ENCODE peak calls at places on chromosomes 3 and 15, in seven cellular contexts. B is OCI-LY7, L is lower leg skin, Q is left lung, T is heart right ventricle, P is fibroblast of mammary gland, N is tibial nerve. U is an unnamed sample.

GRCh38 chr3:141348848-141349247 is 19.5 kb upstream of the ZBTB38 start:
- DNase-seq in L (no peak), N (no peak), T (no peak), B (no peak), Q (no peak), P (peak), U (no peak)

GRCh38 chr3:65971281-65972252 is 67.2 kb downstream of the MAGI1 start:
- DNase-seq in P (no peak), Q (no peak), L (no peak), N (no peak), T (no peak), B (no peak), U (no peak)

GRCh38 chr3:100449214-100449613 is 43.2 kb upstream of the TMEM45A start:
- DNase-seq in N (no peak), P (no peak), L (no peak), B (no peak), T (no peak), Q (no peak), U (no peak)

GRCh38 chr3:10469406-10470119 is 35.8 kb downstream of the ATP2B2 start:
- DNase-seq in Q (no peak), T (no peak), B (no peak), L (no peak), N (no peak), P (no peak), U (no peak)

GRCh38 chr15:69392352-69392751 is 21.8 kb upstream of the KIF23 start:
- DNase-seq in L (no peak), B (no peak), Q (no peak), P (no peak), T (no peak), N (no peak), U (no peak)

GRCh38 chr3:11498646-11499045 is 145.1 kb downstream of the VGLL4 start:
- DNase-seq in T (peak), L (no peak), B (no peak), P (peak), Q (no peak), N (peak), U (no peak)

GRCh38 chr15:56568466-56569167 is 103.7 kb upstream of the MNS1 start:
- DNase-seq in Q (no peak), L (no peak), B (peak), T (no peak), N (no peak), P (no peak), U (no peak)

GRCh38 chr3:24640330-24640877 is 145.8 kb upstream of the THRB start:
- DNase-seq in T (no peak), B (no peak), N (no peak), Q (no peak), L (no peak), P (peak), U (no peak)

GRCh38 chr3:58749948-58750347 is 83.4 kb upstream of the FAM3D start:
- DNase-seq in N (no peak), B (no peak), Q (no peak), P (no peak), T (no peak), L (no peak), U (no peak)

GRCh38 chr3:39903253-39903652 is 93.8 kb downstream of the MYRIP start:
- DNase-seq in L (no peak), P (no peak), T (no peak), Q (no peak), N (no peak), B (no peak), U (no peak)

GRCh38 chr3:143895805-143896204 is 47.5 kb upstream of the SLC9A9 start:
- DNase-seq in B (peak), P (peak), N (no peak), L (no peak), Q (no peak), T (no peak), U (no peak)
- TF ChIP-seq CTCF in B (peak), P (peak), N (no peak), L (no peak), Q (peak), T (peak), U (peak)

DNA sequence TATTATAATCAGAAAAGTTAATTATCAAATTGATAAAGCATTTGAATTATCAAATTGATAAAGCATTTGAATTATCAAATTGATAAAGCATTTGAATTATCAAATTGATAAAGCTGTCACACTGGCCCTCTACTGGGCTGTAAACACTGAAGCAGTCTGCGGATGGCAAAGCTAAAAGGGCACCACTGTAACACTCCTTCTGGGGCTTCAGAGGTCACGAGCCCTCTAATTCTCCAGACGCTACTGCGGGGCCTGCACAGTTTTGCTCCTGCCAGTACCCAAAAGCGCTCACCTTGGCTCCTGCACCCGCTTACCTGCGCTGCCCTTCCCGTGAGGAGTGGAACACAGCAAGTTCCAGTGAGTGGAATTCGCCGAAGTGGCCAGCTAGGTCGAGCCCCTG is 409.0 kb upstream of the KCNMB2 start:
- DNase-seq in L (no peak), P (no peak), Q (no peak), T (no peak), B (no peak), N (no peak), U (no peak)
- TF ChIP-seq CTCF in L (no peak), P (no peak), Q (no peak), T (no peak), B (no peak), N (no peak), U (no peak)

DNA sequence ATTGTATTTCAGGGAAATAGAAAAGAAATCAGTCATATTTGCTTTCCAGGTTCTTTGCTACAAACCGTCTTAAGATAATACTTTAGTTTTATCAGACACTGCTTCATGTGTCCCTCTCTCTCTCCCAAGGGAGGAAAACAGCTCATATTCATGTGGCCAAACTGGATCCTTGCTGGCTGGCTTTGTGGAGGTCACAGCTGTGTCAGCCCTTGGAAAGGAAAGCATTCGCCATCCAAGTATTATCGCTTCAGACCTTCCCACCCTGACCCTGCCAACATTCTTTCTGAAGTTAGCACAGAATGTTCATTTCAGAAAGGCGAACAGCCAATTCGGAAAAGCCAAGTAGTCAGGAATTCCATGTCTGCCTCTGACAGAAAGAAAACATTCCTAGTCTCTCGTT is 213.7 kb downstream of the FEZF2 start:
- DNase-seq in P (peak), Q (no peak), T (peak), L (peak), B (no peak), N (peak), U (no peak)
- TF ChIP-seq CTCF in P (no peak), Q (no peak), T (no peak), L (no peak), B (no peak), N (no peak), U (no peak)

DNA sequence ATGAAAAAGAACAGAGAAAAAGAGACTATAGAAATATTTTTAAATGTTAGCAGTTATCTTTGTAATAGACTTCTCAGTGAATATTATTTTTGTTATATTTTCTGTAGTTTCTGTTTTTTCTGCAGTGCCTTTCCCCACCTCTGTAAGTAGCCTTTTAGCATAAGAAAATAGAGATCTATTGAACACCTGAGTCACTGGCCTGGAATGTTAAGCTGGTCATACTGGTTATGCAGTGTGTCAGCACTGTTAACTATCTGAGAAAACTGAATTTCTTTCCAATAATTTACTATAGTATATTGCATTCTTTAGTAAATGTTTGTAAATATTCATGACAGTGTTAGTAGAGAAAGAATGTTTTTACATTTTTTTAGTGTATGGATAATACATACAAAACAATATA is 79.8 kb downstream of the NECTIN3 start:
- DNase-seq in N (no peak), B (no peak), P (peak), L (no peak), T (no peak), Q (no peak), U (no peak)
- TF ChIP-seq CTCF in N (no peak), B (no peak), P (no peak), L (no peak), T (no peak), Q (no peak), U (no peak)

GRCh38 chr3:123367467-123368154 is 81.3 kb downstream of the ADCY5 start:
- DNase-seq in P (no peak), T (no peak), N (no peak), Q (no peak), B (no peak), L (no peak), U (no peak)

GRCh38 chr3:123370819-123371218 is 78.1 kb downstream of the ADCY5 start:
- DNase-seq in Q (no peak), T (no peak), P (no peak), B (no peak), L (no peak), N (no peak), U (no peak)

GRCh38 chr3:123369085-123369484 is 79.8 kb downstream of the ADCY5 start:
- DNase-seq in Q (no peak), T (no peak), P (no peak), N (no peak), B (no peak), L (no peak), U (no peak)

GRCh38 chr3:123361019-123361418 is 87.9 kb downstream of the ADCY5 start:
- DNase-seq in L (no peak), Q (no peak), B (no peak), T (no peak), N (no peak), P (no peak), U (no peak)

DNA sequence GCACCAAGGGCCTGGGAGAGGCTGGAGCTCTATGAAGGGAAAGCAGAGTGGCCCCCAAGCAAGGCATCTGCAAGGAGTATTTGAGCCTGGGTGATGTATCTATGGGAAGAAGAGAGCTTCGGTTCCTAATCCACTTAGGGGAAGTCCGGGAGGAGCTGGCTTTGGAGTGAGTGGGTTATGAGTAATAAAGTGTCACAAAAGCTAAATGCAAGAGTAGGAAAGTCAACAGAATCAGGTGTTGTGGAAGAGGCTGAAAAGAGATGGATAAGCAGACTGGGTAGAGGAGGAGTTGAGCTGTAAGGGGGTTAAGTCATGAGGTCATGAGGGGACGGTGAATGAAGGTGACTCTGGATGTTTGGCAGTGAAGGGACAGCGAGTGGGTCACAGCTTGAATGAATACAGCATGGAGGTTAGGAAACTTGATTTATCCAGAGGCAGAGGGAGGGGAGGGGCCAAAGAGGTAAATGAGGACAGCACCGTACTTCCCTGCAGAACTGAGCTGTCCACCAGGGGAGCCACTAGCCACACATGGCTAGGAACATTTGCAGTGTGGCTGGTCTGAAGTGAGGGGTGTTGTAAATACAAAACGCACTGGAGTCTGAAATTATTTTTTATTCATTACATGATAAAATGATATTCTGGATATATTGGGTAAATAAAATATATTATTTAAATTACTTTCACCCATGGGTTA is 83.3 kb downstream of the ADCY5 start:
- DNase-seq in P (no peak), N (no peak), L (no peak), T (peak), Q (no peak), B (no peak), U (no peak)
- TF ChIP-seq CTCF in P (peak), N (no peak), L (no peak), T (peak), Q (peak), B (peak), U (peak)

GRCh38 chr3:18853269-18853668 is 295.0 kb upstream of the KCNH8 start:
- DNase-seq in T (no peak), B (peak), N (no peak), L (no peak), Q (no peak), P (no peak), U (no peak)

GRCh38 chr3:18843930-18844329 is 304.4 kb upstream of the KCNH8 start:
- DNase-seq in N (no peak), B (no peak), Q (no peak), L (no peak), P (no peak), T (no peak), U (no peak)

GRCh38 chr3:18843188-18843587 is 305.1 kb upstream of the KCNH8 start:
- DNase-seq in Q (no peak), P (no peak), N (no peak), B (no peak), L (no peak), T (no peak), U (no peak)

DNA sequence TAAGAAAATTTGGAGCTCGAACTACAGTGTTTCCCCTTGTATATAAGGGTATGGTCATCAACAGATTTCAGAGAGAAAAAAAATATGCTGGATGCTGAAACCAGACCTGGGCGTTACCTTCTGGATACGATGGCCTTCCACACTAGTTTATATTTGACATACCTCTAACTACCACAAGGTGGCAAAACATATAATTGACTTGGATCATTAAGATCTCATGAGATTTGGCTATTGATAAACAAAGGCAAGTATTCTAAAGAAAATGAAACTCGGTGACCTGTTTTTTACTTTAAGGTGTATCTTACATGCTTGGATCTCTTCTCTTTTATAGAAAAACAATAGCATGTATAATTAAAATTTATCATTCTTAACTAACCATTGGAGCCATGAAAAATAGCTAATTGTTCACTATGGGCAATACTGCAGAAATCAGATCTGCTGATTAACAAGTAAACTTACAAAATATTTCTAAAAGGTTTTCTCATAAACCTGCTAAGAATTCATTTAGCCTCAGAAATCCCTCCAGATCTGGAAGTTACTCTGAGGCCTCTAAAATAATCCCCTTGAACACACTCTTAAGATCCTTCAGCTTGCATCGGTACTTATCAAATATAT is 300.6 kb upstream of the KCNH8 start:
- DNase-seq in Q (no peak), T (no peak), P (no peak), B (peak), N (no peak), L (no peak), U (no peak)
- TF ChIP-seq CTCF in Q (peak), T (peak), P (peak), B (peak), N (no peak), L (no peak), U (peak)

GRCh38 chr3:179591313-179591712 is 13.1 kb downstream of the MRPL47 start:
- DNase-seq in L (no peak), T (no peak), Q (no peak), P (no peak), N (no peak), B (no peak), U (no peak)

GRCh38 chr3:179590669-179591068 is 13.8 kb downstream of the MRPL47 start:
- DNase-seq in L (no peak), T (no peak), B (no peak), Q (no peak), P (no peak), N (no peak), U (no peak)

DNA sequence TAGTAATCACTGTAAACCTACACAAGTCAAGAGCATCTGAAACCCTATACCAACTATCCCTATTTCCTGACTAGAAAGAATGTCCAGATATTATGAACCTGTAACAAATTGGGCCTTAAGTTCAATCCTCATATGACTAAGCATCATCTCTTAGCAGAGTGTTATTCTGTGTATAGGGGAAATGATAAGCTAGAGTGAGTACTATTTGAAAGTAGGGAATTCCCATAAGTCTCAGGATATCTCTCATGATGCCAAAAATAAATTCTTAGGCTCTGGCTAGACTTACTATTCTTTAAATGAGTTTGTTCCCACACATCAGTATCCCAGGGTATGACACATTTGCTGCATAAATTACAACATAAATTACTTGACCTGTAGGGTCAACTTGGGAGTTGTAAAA is 15.3 kb downstream of the MRPL47 start:
- DNase-seq in Q (no peak), B (no peak), T (no peak), N (no peak), P (peak), L (no peak), U (no peak)
- TF ChIP-seq CTCF in Q (no peak), B (no peak), T (no peak), N (no peak), P (no peak), L (no peak), U (no peak)

DNA sequence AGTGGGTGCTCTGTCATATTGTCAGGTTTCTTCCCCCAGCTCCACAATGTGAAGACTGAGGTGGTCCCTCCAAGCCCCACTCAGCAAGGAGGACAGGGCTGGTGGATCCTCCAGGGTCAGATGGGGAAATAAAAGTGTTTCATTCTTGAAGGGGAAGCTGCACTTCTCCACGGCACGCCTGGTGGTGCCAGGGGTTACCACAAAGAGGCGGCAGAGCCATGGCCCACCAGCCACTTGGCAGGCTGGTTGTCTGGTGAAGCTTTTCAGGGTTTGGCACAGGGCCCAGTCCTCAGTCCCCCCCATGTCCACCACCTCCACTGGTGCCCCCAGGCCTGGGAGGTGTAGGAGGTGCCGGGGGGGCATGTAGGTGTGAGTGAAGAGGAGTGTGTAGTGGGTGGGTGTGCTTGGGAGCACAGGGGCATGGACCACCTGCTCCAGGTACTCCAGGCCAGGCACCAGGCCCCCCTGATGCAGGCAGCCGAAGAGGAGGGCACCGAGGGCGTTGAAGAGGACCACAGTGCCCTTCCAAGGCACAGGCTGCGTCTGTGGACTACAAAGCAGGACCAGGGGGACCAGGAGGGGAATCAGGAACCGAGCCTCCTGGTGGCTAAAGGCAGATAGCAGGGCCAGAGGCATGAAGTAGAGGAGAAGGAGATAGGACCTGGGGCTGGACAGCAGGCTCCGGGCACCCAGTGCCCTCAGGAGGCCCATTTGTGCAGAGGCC is 5.0 kb upstream of the NCBP2 start:
- DNase-seq in B (no peak), L (peak), P (no peak), N (no peak), Q (no peak), T (no peak), U (no peak)
- TF ChIP-seq CTCF in B (no peak), L (no peak), P (no peak), N (no peak), Q (no peak), T (no peak), U (no peak)